ENCODE peak calls at places on chromosome 13, in eight cellular contexts. Z is aorta; D is foreskin keratinocyte; L is neuronal stem cell; X is thoracic aorta; T is CD4-positive, alpha-beta T cell; S is iPS DF 6.9; E is Peyer's patch. P is an unnamed sample.
A peak's percentile ranks its signal among the peaks of the same experiment; 100 is the strongest.

GRCh38 chr13:71149498-71150363 is 717.3 kb downstream of the DACH1 start:
- DNase-seq in Z (no peak), D (no peak), L (no peak), X (no peak), T (no peak), S (no peak), E (no peak), P (no peak)

GRCh38 chr13:35672611-35673010 is 196.1 kb upstream of the MAB21L1 start:
- DNase-seq in Z (no peak), D (no peak), L (no peak), X (no peak), T (no peak), S (no peak), E (no peak), P (no peak)

GRCh38 chr13:80022146-80022545 is 318.8 kb downstream of the SPRY2 start:
- DNase-seq in Z (no peak), D (no peak), L (no peak), X (no peak), T (no peak), S (no peak), E (no peak), P (no peak)

GRCh38 chr13:32314968-32315254 is 252 bp downstream of the ZAR1L start:
- DNase-seq in Z (peak; percentile 52), D (no peak), L (peak; percentile 8), X (no peak), T (no peak), S (peak; percentile 9), E (peak; percentile 59), P (no peak)

GRCh38 chr13:51523082-51523518 is 61.2 kb upstream of the WDFY2 start:
- DNase-seq in Z (peak; percentile 55), D (no peak), L (no peak), X (no peak), T (no peak), S (no peak), E (no peak), P (peak; percentile 41)

GRCh38 chr13:23617551-23618014 is 47.4 kb downstream of the TNFRSF19 start:
- DNase-seq in Z (no peak), D (no peak), L (no peak), X (no peak), T (no peak), S (no peak), E (no peak), P (no peak)

GRCh38 chr13:27372896-27373295 is 51.5 kb upstream of the GTF3A start:
- DNase-seq in Z (no peak), D (no peak), L (no peak), X (no peak), T (no peak), S (no peak), E (no peak), P (no peak)

GRCh38 chr13:48156466-48156865 is 61.6 kb upstream of the MED4 start:
- DNase-seq in Z (peak; percentile 66), D (no peak), L (no peak), X (no peak), T (peak; percentile 64), S (no peak), E (peak; percentile 71), P (peak; percentile 40)

GRCh38 chr13:42643076-42643475 is 69.1 kb downstream of the TNFSF11 start:
- DNase-seq in Z (no peak), D (no peak), L (no peak), X (no peak), T (no peak), S (no peak), E (no peak), P (no peak)

GRCh38 chr13:110358381-110358780 is 51.3 kb downstream of the COL4A2 start:
- DNase-seq in Z (no peak), D (no peak), L (no peak), X (no peak), T (no peak), S (no peak), E (no peak), P (no peak)
- H3K27ac ChIP-seq in Z (no peak overlapping the region), D (no peak overlapping the region), L (no peak overlapping the region), X (peak overlapping the region; percentile 42), T (no peak overlapping the region), S (no peak overlapping the region), E (no peak overlapping the region), P (no peak overlapping the region)

GRCh38 chr13:30737511-30738342 is 2.4 kb downstream of the ALOX5AP start:
- DNase-seq in Z (peak; percentile 58), D (no peak), L (no peak), X (no peak), T (no peak), S (no peak), E (peak; percentile 38), P (no peak)
- H3K27ac ChIP-seq in Z (no peak overlapping the region), D (no peak overlapping the region), L (no peak overlapping the region), X (peak overlapping the region; percentile 24), T (peak overlapping the region; percentile 11), S (no peak overlapping the region), E (peak overlapping the region; percentile 75), P (no peak overlapping the region)

GRCh38 chr13:39954476-39954875 is 299.0 kb downstream of the COG6 start:
- DNase-seq in Z (no peak), D (no peak), L (no peak), X (no peak), T (no peak), S (no peak), E (no peak), P (no peak)

GRCh38 chr13:39955560-39955959 is 300.1 kb downstream of the COG6 start:
- DNase-seq in Z (no peak), D (no peak), L (no peak), X (no peak), T (no peak), S (no peak), E (no peak), P (no peak)

GRCh38 chr13:39957868-39958676 is 302.6 kb downstream of the COG6 start:
- DNase-seq in Z (no peak), D (no peak), L (no peak), X (no peak), T (no peak), S (no peak), E (no peak), P (no peak)

GRCh38 chr13:39959497-39959896 is 304.0 kb downstream of the COG6 start:
- DNase-seq in Z (no peak), D (no peak), L (no peak), X (no peak), T (no peak), S (no peak), E (no peak), P (no peak)

DNA sequence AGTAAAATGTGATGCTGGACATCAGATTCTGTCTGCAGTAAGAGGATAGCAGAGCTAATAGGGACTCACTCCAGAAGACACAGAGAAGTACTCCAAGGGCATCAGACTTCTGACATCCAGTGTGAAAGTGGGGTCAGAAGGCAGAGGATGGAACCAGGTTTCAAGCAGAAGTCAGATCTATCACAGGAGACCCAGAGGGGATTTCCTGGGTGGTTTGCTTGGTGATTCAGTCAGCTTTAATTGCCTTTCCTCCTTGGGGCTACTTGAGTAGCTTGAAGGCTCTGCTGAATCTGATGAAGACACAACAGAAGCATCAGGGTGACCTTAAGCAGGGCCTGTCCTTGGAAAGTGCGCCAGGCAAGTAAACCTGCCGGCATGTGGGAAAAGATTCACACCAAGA is 300.6 kb downstream of the COG6 start:
- DNase-seq in Z (no peak), D (no peak), L (no peak), X (no peak), T (no peak), S (no peak), E (no peak), P (no peak)
- H3K27ac ChIP-seq in Z (no peak overlapping the region), D (no peak overlapping the region), L (no peak overlapping the region), X (no peak overlapping the region), T (no peak overlapping the region), S (no peak overlapping the region), E (no peak overlapping the region), P (no peak overlapping the region)

GRCh38 chr13:20442798-20443381 is 82.8 kb downstream of the CRYL1 start:
- DNase-seq in Z (no peak), D (no peak), L (no peak), X (no peak), T (no peak), S (no peak), E (no peak), P (no peak)

GRCh38 chr13:20442370-20442769 is 83.3 kb downstream of the CRYL1 start:
- DNase-seq in Z (no peak), D (no peak), L (no peak), X (no peak), T (no peak), S (no peak), E (no peak), P (no peak)

GRCh38 chr13:20441066-20441465 is 84.6 kb downstream of the CRYL1 start:
- DNase-seq in Z (no peak), D (no peak), L (no peak), X (no peak), T (no peak), S (no peak), E (no peak), P (no peak)

GRCh38 chr13:20439261-20439660 is 86.4 kb downstream of the CRYL1 start:
- DNase-seq in Z (no peak), D (no peak), L (no peak), X (no peak), T (no peak), S (no peak), E (no peak), P (no peak)

DNA sequence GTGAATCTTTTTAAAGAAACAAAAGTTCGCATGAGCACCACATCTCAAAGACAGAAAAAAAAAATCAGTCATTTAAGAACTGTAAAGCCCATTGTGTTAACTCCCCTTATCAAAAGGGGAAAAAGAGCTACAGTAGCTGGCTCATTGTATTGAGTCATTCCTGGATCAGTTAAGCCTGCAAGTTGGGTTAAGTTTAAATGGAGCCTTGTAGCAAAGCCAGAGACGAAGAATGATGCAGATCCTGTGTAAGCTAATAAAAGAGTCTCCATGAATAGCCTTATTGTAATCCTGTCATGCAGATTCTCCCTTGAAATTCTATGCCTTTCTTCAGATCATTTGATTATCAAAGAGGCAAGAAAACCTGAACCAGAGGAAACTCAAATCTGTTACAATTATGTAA is 83.8 kb downstream of the CRYL1 start:
- DNase-seq in Z (no peak), D (peak; percentile 66), L (peak; percentile 18), X (no peak), T (no peak), S (no peak), E (no peak), P (peak; percentile 60)
- H3K27ac ChIP-seq in Z (no peak overlapping the region), D (no peak overlapping the region), L (no peak overlapping the region), X (no peak overlapping the region), T (no peak overlapping the region), S (no peak overlapping the region), E (no peak overlapping the region), P (peak overlapping the region; percentile 46)

GRCh38 chr13:74287672-74288169 is 153.5 kb upstream of the KLF12 start:
- DNase-seq in Z (peak; percentile 94), D (no peak), L (peak; percentile 69), X (peak; percentile 25), T (peak; percentile 72), S (no peak), E (peak; percentile 93), P (no peak)
- H3K27ac ChIP-seq in Z (no peak overlapping the region), D (no peak overlapping the region), L (no peak overlapping the region), X (no peak overlapping the region), T (peak overlapping the region; percentile 78), S (no peak overlapping the region), E (peak overlapping the region; percentile 76), P (no peak overlapping the region)

P was measured in epithelial cell of prostate.